ENCODE peak calls at places on chromosome 22, in nine cellular contexts. H is heart right ventricle; G is uterus; O is activated CD8-positive, alpha-beta T cell treated with anti-CD3 and anti-CD28 coated beads for 36 hours; U is dorsolateral prefrontal cortex; X is astrocyte of the spinal cord; L is tibial nerve; P is WTC11; T is HFFc6. V is an unnamed sample.

GRCh38 chr22:24146791-24147353 is 34.4 kb upstream of the SUSD2 start:
- DNase-seq in H (peak), G (peak), O (no peak), U (no peak), X (peak), L (peak), P (peak), T (peak), V (peak)

GRCh38 chr22:37633082-37633692 is 6.3 kb upstream of the SH3BP1 start:
- DNase-seq in H (no peak), G (no peak), O (peak), U (no peak), X (peak), L (no peak), P (no peak), T (no peak), V (no peak)

GRCh38 chr22:47030881-47031627 is 268.6 kb downstream of the TBC1D22A start:
- DNase-seq in H (no peak), G (no peak), O (no peak), U (no peak), X (no peak), L (no peak), P (no peak), T (no peak), V (peak)

GRCh38 chr22:25182131-25183110 is 17.2 kb upstream of the CRYBB3 start:
- DNase-seq in H (no peak), G (no peak), O (no peak), U (no peak), X (no peak), L (no peak), P (no peak), T (no peak), V (no peak)

GRCh38 chr22:37692627-37693285 is 4.1 kb upstream of the TRIOBP start:
- DNase-seq in H (no peak), G (no peak), O (no peak), U (no peak), X (no peak), L (no peak), P (no peak), T (no peak), V (no peak)

GRCh38 chr22:27573280-27573711 is 228.3 kb downstream of the MN1 start:
- DNase-seq in H (no peak), G (no peak), O (no peak), U (no peak), X (no peak), L (no peak), P (no peak), T (no peak), V (no peak)

GRCh38 chr22:36923458-36923784 is 10.0 kb downstream of the CSF2RB start:
- DNase-seq in H (no peak), G (no peak), O (no peak), U (no peak), X (no peak), L (no peak), P (no peak), T (no peak), V (peak)

GRCh38 chr22:20212754-20213699 is 55.1 kb downstream of the RTN4R start:
- DNase-seq in H (no peak), G (no peak), O (peak), U (peak), X (no peak), L (no peak), P (no peak), T (no peak), V (no peak)

GRCh38 chr22:45280995-45281394 is 3.8 kb upstream of the UPK3A start:
- DNase-seq in H (no peak), G (no peak), O (no peak), U (no peak), X (no peak), L (no peak), P (no peak), T (no peak), V (no peak)

GRCh38 chr22:45284705-45285305 is at the start of gene UPK3A:
- DNase-seq in H (peak), G (no peak), O (peak), U (peak), X (no peak), L (no peak), P (peak), T (no peak), V (no peak)

GRCh38 chr22:45286854-45287551 is 2.3 kb downstream of the UPK3A start:
- DNase-seq in H (no peak), G (no peak), O (no peak), U (no peak), X (no peak), L (no peak), P (no peak), T (no peak), V (no peak)

GRCh38 chr22:45290410-45290936 is 5.7 kb downstream of the UPK3A start:
- DNase-seq in H (no peak), G (no peak), O (no peak), U (no peak), X (peak), L (no peak), P (peak), T (no peak), V (peak)

GRCh38 chr22:45285431-45286058 is 796 bp downstream of the UPK3A start:
- DNase-seq in H (no peak), G (no peak), O (no peak), U (no peak), X (no peak), L (no peak), P (peak), T (no peak), V (no peak)
- TF ChIP-seq CTCF in H (no peak), G (no peak), O (no peak), U (no peak), X (no peak), L (no peak), P (no peak), T (no peak), V (no peak)

GRCh38 chr22:45965565-45965962 is 11.4 kb downstream of the WNT7B start:
- DNase-seq in H (no peak), G (no peak), O (no peak), U (no peak), X (no peak), L (no peak), P (no peak), T (no peak), V (peak)
- TF ChIP-seq CTCF in H (no peak), G (no peak), O (no peak), U (no peak), X (no peak), L (no peak), P (no peak), T (no peak), V (no peak)

GRCh38 chr22:17881366-17881765 is 107.1 kb upstream of the BID start:
- DNase-seq in H (no peak), G (no peak), O (no peak), U (no peak), X (no peak), L (no peak), P (no peak), T (no peak), V (no peak)

GRCh38 chr22:17878186-17878694 is 104.0 kb upstream of the BID start:
- DNase-seq in H (no peak), G (no peak), O (no peak), U (no peak), X (no peak), L (no peak), P (no peak), T (no peak), V (peak)

GRCh38 chr22:17878970-17879369 is 104.7 kb upstream of the BID start:
- DNase-seq in H (no peak), G (no peak), O (no peak), U (no peak), X (peak), L (no peak), P (no peak), T (no peak), V (no peak)

GRCh38 chr22:17880468-17880867 is 106.2 kb upstream of the BID start:
- DNase-seq in H (no peak), G (no peak), O (no peak), U (no peak), X (no peak), L (no peak), P (no peak), T (no peak), V (no peak)

GRCh38 chr22:17880020-17880419 is 105.8 kb upstream of the BID start:
- DNase-seq in H (no peak), G (no peak), O (no peak), U (no peak), X (no peak), L (no peak), P (no peak), T (no peak), V (no peak)
- TF ChIP-seq CTCF in H (no peak), G (no peak), O (no peak), U (no peak), X (no peak), L (no peak), P (no peak), T (no peak), V (no peak)

GRCh38 chr22:40153705-40154104 is 24.0 kb upstream of the TNRC6B start:
- DNase-seq in H (no peak), G (no peak), O (no peak), U (no peak), X (no peak), L (no peak), P (no peak), T (no peak), V (no peak)

GRCh38 chr22:40153186-40153585 is 24.5 kb upstream of the TNRC6B start:
- DNase-seq in H (no peak), G (no peak), O (no peak), U (no peak), X (no peak), L (no peak), P (no peak), T (no peak), V (no peak)

GRCh38 chr22:40161182-40161581 is 16.5 kb upstream of the TNRC6B start:
- DNase-seq in H (no peak), G (no peak), O (no peak), U (no peak), X (no peak), L (no peak), P (no peak), T (no peak), V (no peak)

GRCh38 chr22:40157546-40157945 is 20.2 kb upstream of the TNRC6B start:
- DNase-seq in H (no peak), G (no peak), O (no peak), U (no peak), X (no peak), L (no peak), P (no peak), T (no peak), V (no peak)

DNA sequence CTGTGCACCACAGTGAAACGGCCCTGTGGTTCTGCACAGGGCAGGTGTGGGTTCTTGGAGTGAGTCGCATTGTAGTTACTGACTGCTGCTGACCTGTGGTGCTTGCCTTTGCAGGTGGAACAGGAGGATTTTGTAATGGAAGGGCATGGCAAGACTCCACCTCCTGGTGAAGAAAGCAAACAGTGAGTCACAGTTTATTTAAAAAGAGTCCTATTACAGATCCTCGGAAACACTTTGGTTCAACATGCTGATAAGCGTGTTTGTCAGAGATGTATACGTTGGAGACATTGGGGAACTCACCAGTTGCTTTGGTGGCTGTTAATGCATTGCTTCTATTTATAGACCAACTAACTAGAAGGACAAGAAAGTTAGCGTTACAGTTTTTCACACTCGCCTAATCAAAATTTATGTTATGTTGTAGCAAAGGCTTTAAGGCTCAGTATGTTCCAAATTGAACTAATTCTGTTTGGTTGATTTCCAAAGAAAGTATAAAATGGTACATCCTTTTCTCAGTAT is 21.7 kb upstream of the TNRC6B start:
- DNase-seq in H (no peak), G (no peak), O (peak), U (no peak), X (peak), L (no peak), P (peak), T (peak), V (peak)
- TF ChIP-seq CTCF in H (no peak), G (no peak), O (no peak), U (no peak), X (peak), L (no peak), P (no peak), T (peak), V (peak)

DNA sequence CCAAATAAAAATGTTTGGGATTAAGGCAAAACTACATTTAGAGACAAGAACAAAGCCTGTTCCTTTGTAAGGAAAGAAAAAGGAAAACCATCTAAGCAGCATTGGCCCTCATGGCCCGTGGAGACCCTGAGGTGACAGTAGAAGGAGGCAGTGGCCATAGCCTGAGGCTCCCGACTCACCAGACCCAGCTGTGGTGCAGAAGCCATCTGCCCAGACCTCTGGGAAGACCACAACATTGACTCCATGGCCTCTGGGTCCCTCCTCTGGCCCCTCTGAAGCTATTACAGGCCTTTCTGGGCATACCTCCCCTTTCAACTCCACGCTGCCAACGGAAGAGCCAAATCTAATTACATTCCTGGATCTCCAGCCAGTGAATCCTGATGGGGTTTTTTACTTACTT is 6.4 kb downstream of the PRAME start:
- DNase-seq in H (no peak), G (no peak), O (peak), U (no peak), X (no peak), L (no peak), P (peak), T (no peak), V (peak)
- TF ChIP-seq CTCF in H (no peak), G (no peak), O (no peak), U (no peak), X (no peak), L (no peak), P (no peak), T (no peak), V (no peak)

GRCh38 chr22:29190915-29191314 is 14.8 kb upstream of the EMID1 start:
- DNase-seq in H (no peak), G (no peak), O (no peak), U (no peak), X (no peak), L (no peak), P (no peak), T (no peak), V (no peak)

GRCh38 chr22:29197096-29197495 is 8.6 kb upstream of the EMID1 start:
- DNase-seq in H (no peak), G (no peak), O (no peak), U (no peak), X (no peak), L (no peak), P (no peak), T (no peak), V (no peak)

GRCh38 chr22:29195964-29196666 is 9.6 kb upstream of the EMID1 start:
- DNase-seq in H (no peak), G (no peak), O (no peak), U (no peak), X (no peak), L (no peak), P (no peak), T (no peak), V (no peak)

GRCh38 chr22:29195118-29195963 is 10.4 kb upstream of the EMID1 start:
- DNase-seq in H (no peak), G (no peak), O (no peak), U (no peak), X (no peak), L (no peak), P (no peak), T (no peak), V (no peak)

GRCh38 chr22:29194269-29194668 is 11.4 kb upstream of the EMID1 start:
- DNase-seq in H (no peak), G (no peak), O (no peak), U (no peak), X (no peak), L (no peak), P (no peak), T (no peak), V (no peak)
- TF ChIP-seq CTCF in H (no peak), G (no peak), O (peak), U (no peak), X (no peak), L (no peak), P (no peak), T (peak), V (no peak)

GRCh38 chr22:50530857-50531545 is 1.2 kb upstream of the TYMP start:
- DNase-seq in H (peak), G (peak), O (peak), U (no peak), X (peak), L (peak), P (peak), T (no peak), V (peak)
- TF ChIP-seq CTCF in H (no peak), G (no peak), O (no peak), U (no peak), X (no peak), L (no peak), P (no peak), T (no peak), V (no peak)

V was measured in osteoblast.